ENCODE peak calls at places on chromosomes 13 and 19, in ten cellular contexts. One of them, this sample, is unnamed.

GRCh38 chr13:105118577-105118976 is 1416.9 kb downstream of the EFNB2 start:
- DNase-seq in cardiac muscle cell: no peak
- DNase-seq in T-helper 22 cell: no peak
- DNase-seq in left ventricle myocardium inferior: no peak
- DNase-seq in aorta: no peak
- DNase-seq in germinal center: no peak
- DNase-seq in sciatic nerve: no peak
- DNase-seq in IMR-90: no peak
- DNase-seq in GM04503: no peak
- DNase-seq in NCI-H187: no peak
- DNase-seq in this sample: no peak

GRCh38 chr19:13873776-13874515 is 3.0 kb upstream of the NANOS3 start:
- DNase-seq in T-helper 22 cell: no peak
- DNase-seq in left ventricle myocardium inferior: no peak
- DNase-seq in NCI-H187: no peak
- DNase-seq in aorta: no peak
- DNase-seq in germinal center: no peak
- DNase-seq in sciatic nerve: no peak
- DNase-seq in GM04503: no peak
- DNase-seq in cardiac muscle cell: no peak
- DNase-seq in IMR-90: no peak
- DNase-seq in this sample: no peak

GRCh38 chr13:45658586-45659235 is 43.2 kb upstream of the ERICH6B start:
- DNase-seq in cardiac muscle cell: peak
- DNase-seq in sciatic nerve: no peak
- DNase-seq in T-helper 22 cell: no peak
- DNase-seq in GM04503: peak
- DNase-seq in aorta: no peak
- DNase-seq in germinal center: no peak
- DNase-seq in IMR-90: peak
- DNase-seq in left ventricle myocardium inferior: no peak
- DNase-seq in NCI-H187: no peak
- DNase-seq in this sample: no peak

GRCh38 chr19:32387701-32388392 is 17.7 kb upstream of the DPY19L3 start:
- DNase-seq in T-helper 22 cell: no peak
- DNase-seq in left ventricle myocardium inferior: no peak
- DNase-seq in sciatic nerve: no peak
- DNase-seq in IMR-90: peak
- DNase-seq in GM04503: peak
- DNase-seq in germinal center: no peak
- DNase-seq in cardiac muscle cell: peak
- DNase-seq in aorta: peak
- DNase-seq in NCI-H187: no peak
- DNase-seq in this sample: no peak

GRCh38 chr13:99976502-99977115 is 5.0 kb upstream of the ZIC2 start:
- DNase-seq in germinal center: no peak
- DNase-seq in cardiac muscle cell: no peak
- DNase-seq in aorta: no peak
- DNase-seq in T-helper 22 cell: no peak
- DNase-seq in left ventricle myocardium inferior: no peak
- DNase-seq in sciatic nerve: no peak
- DNase-seq in NCI-H187: no peak
- DNase-seq in IMR-90: no peak
- DNase-seq in GM04503: no peak
- DNase-seq in this sample: no peak

GRCh38 chr13:20624213-20624612 is 57.3 kb downstream of the IFT88 start:
- DNase-seq in GM04503: no peak
- DNase-seq in germinal center: no peak
- DNase-seq in left ventricle myocardium inferior: no peak
- DNase-seq in sciatic nerve: no peak
- DNase-seq in aorta: no peak
- DNase-seq in cardiac muscle cell: no peak
- DNase-seq in T-helper 22 cell: no peak
- DNase-seq in NCI-H187: no peak
- DNase-seq in IMR-90: no peak
- DNase-seq in this sample: peak

GRCh38 chr13:40993987-40994386 is 25.1 kb downstream of the ELF1 start:
- DNase-seq in IMR-90: no peak
- DNase-seq in cardiac muscle cell: no peak
- DNase-seq in sciatic nerve: no peak
- DNase-seq in T-helper 22 cell: no peak
- DNase-seq in NCI-H187: no peak
- DNase-seq in GM04503: no peak
- DNase-seq in left ventricle myocardium inferior: no peak
- DNase-seq in aorta: no peak
- DNase-seq in germinal center: no peak
- DNase-seq in this sample: peak

GRCh38 chr19:48271531-48272151 is 1.8 kb downstream of the ZNF114 start:
- DNase-seq in NCI-H187: no peak
- DNase-seq in cardiac muscle cell: peak
- DNase-seq in IMR-90: peak
- DNase-seq in germinal center: peak
- DNase-seq in left ventricle myocardium inferior: peak
- DNase-seq in sciatic nerve: peak
- DNase-seq in aorta: peak
- DNase-seq in GM04503: no peak
- DNase-seq in T-helper 22 cell: no peak
- DNase-seq in this sample: peak

GRCh38 chr19:31529121-31529520 is 179.9 kb upstream of the TSHZ3 start:
- DNase-seq in sciatic nerve: no peak
- DNase-seq in IMR-90: no peak
- DNase-seq in GM04503: no peak
- DNase-seq in cardiac muscle cell: no peak
- DNase-seq in NCI-H187: no peak
- DNase-seq in germinal center: no peak
- DNase-seq in left ventricle myocardium inferior: no peak
- DNase-seq in aorta: no peak
- DNase-seq in T-helper 22 cell: no peak
- DNase-seq in this sample: no peak

GRCh38 chr19:37692956-37693660 is 26.5 kb downstream of the ZNF607 start:
- DNase-seq in left ventricle myocardium inferior: no peak
- DNase-seq in sciatic nerve: no peak
- DNase-seq in germinal center: no peak
- DNase-seq in T-helper 22 cell: no peak
- DNase-seq in cardiac muscle cell: peak
- DNase-seq in GM04503: no peak
- DNase-seq in NCI-H187: no peak
- DNase-seq in aorta: no peak
- DNase-seq in IMR-90: no peak
- DNase-seq in this sample: no peak

GRCh38 chr13:25397763-25398162 is 26.0 kb downstream of the ATP8A2 start:
- DNase-seq in aorta: no peak
- DNase-seq in IMR-90: no peak
- DNase-seq in left ventricle myocardium inferior: no peak
- DNase-seq in NCI-H187: no peak
- DNase-seq in germinal center: no peak
- DNase-seq in T-helper 22 cell: no peak
- DNase-seq in cardiac muscle cell: no peak
- DNase-seq in sciatic nerve: no peak
- DNase-seq in GM04503: no peak
- DNase-seq in this sample: no peak

GRCh38 chr19:38004100-38004504 is 97.1 kb downstream of the SIPA1L3 start:
- DNase-seq in NCI-H187: no peak
- DNase-seq in sciatic nerve: no peak
- DNase-seq in left ventricle myocardium inferior: no peak
- DNase-seq in cardiac muscle cell: peak
- DNase-seq in T-helper 22 cell: no peak
- DNase-seq in aorta: no peak
- DNase-seq in germinal center: no peak
- DNase-seq in GM04503: no peak
- DNase-seq in IMR-90: no peak
- DNase-seq in this sample: no peak

GRCh38 chr13:109698779-109699178 is 87.6 kb downstream of the IRS2 start:
- DNase-seq in IMR-90: peak
- DNase-seq in sciatic nerve: no peak
- DNase-seq in germinal center: no peak
- DNase-seq in T-helper 22 cell: no peak
- DNase-seq in GM04503: peak
- DNase-seq in aorta: no peak
- DNase-seq in NCI-H187: no peak
- DNase-seq in left ventricle myocardium inferior: no peak
- DNase-seq in cardiac muscle cell: peak
- DNase-seq in this sample: no peak

GRCh38 chr13:34151885-34152284 is 333.9 kb downstream of the RFC3 start:
- DNase-seq in cardiac muscle cell: no peak
- DNase-seq in GM04503: no peak
- DNase-seq in germinal center: no peak
- DNase-seq in IMR-90: no peak
- DNase-seq in T-helper 22 cell: no peak
- DNase-seq in aorta: no peak
- DNase-seq in left ventricle myocardium inferior: no peak
- DNase-seq in sciatic nerve: no peak
- DNase-seq in NCI-H187: no peak
- DNase-seq in this sample: no peak

GRCh38 chr19:42273407-42274064 is 4.5 kb downstream of the CIC start:
- DNase-seq in T-helper 22 cell: no peak
- DNase-seq in germinal center: no peak
- DNase-seq in GM04503: no peak
- DNase-seq in sciatic nerve: peak
- DNase-seq in cardiac muscle cell: no peak
- DNase-seq in NCI-H187: no peak
- DNase-seq in left ventricle myocardium inferior: no peak
- DNase-seq in aorta: peak
- DNase-seq in IMR-90: no peak
- DNase-seq in this sample: no peak

GRCh38 chr19:31312004-31312403 is 37.2 kb downstream of the TSHZ3 start:
- DNase-seq in sciatic nerve: no peak
- DNase-seq in cardiac muscle cell: peak
- DNase-seq in T-helper 22 cell: no peak
- DNase-seq in GM04503: peak
- DNase-seq in IMR-90: peak
- DNase-seq in aorta: no peak
- DNase-seq in left ventricle myocardium inferior: no peak
- DNase-seq in germinal center: no peak
- DNase-seq in NCI-H187: no peak
- DNase-seq in this sample: no peak

GRCh38 chr13:106532111-106532929 is 3.1 kb downstream of the EFNB2 start:
- DNase-seq in IMR-90: peak
- DNase-seq in left ventricle myocardium inferior: no peak
- DNase-seq in germinal center: no peak
- DNase-seq in NCI-H187: no peak
- DNase-seq in cardiac muscle cell: peak
- DNase-seq in aorta: no peak
- DNase-seq in T-helper 22 cell: no peak
- DNase-seq in sciatic nerve: no peak
- DNase-seq in GM04503: no peak
- DNase-seq in this sample: no peak

GRCh38 chr19:49847731-49848696 is 2.9 kb upstream of the PTOV1 start:
- DNase-seq in sciatic nerve: no peak
- DNase-seq in cardiac muscle cell: peak
- DNase-seq in left ventricle myocardium inferior: no peak
- DNase-seq in aorta: no peak
- DNase-seq in IMR-90: peak
- DNase-seq in GM04503: peak
- DNase-seq in germinal center: no peak
- DNase-seq in T-helper 22 cell: no peak
- DNase-seq in NCI-H187: no peak
- DNase-seq in this sample: no peak

GRCh38 chr19:10206226-10206873 is 11.6 kb upstream of the DNMT1 start:
- DNase-seq in left ventricle myocardium inferior: no peak
- DNase-seq in IMR-90: peak
- DNase-seq in T-helper 22 cell: no peak
- DNase-seq in germinal center: no peak
- DNase-seq in sciatic nerve: no peak
- DNase-seq in cardiac muscle cell: peak
- DNase-seq in NCI-H187: no peak
- DNase-seq in aorta: no peak
- DNase-seq in GM04503: no peak
- DNase-seq in this sample: no peak

GRCh38 chr19:34667349-34668076 is 9.4 kb downstream of the SCGB2B2 start:
- DNase-seq in germinal center: no peak
- DNase-seq in sciatic nerve: no peak
- DNase-seq in T-helper 22 cell: no peak
- DNase-seq in left ventricle myocardium inferior: no peak
- DNase-seq in aorta: peak
- DNase-seq in NCI-H187: no peak
- DNase-seq in IMR-90: peak
- DNase-seq in cardiac muscle cell: peak
- DNase-seq in GM04503: no peak
- DNase-seq in this sample: peak

GRCh38 chr19:36973844-36974195 is 57.7 kb downstream of the ZNF568 start:
- DNase-seq in sciatic nerve: no peak
- DNase-seq in IMR-90: no peak
- DNase-seq in NCI-H187: no peak
- DNase-seq in germinal center: no peak
- DNase-seq in aorta: no peak
- DNase-seq in T-helper 22 cell: no peak
- DNase-seq in left ventricle myocardium inferior: no peak
- DNase-seq in cardiac muscle cell: no peak
- DNase-seq in GM04503: no peak
- DNase-seq in this sample: no peak

GRCh38 chr13:23934481-23934880 is 37.2 kb upstream of the C1QTNF9B start:
- DNase-seq in aorta: no peak
- DNase-seq in GM04503: no peak
- DNase-seq in cardiac muscle cell: no peak
- DNase-seq in IMR-90: peak
- DNase-seq in NCI-H187: no peak
- DNase-seq in germinal center: no peak
- DNase-seq in left ventricle myocardium inferior: no peak
- DNase-seq in sciatic nerve: no peak
- DNase-seq in T-helper 22 cell: no peak
- DNase-seq in this sample: no peak

GRCh38 chr19:55369651-55370304 is 485 bp downstream of the IL11 start:
- DNase-seq in IMR-90: peak
- DNase-seq in left ventricle myocardium inferior: no peak
- DNase-seq in aorta: no peak
- DNase-seq in NCI-H187: no peak
- DNase-seq in T-helper 22 cell: no peak
- DNase-seq in cardiac muscle cell: peak
- DNase-seq in sciatic nerve: no peak
- DNase-seq in GM04503: peak
- DNase-seq in germinal center: peak
- DNase-seq in this sample: peak

GRCh38 chr13:82011355-82011754 is 1670.4 kb upstream of the SPRY2 start:
- DNase-seq in sciatic nerve: no peak
- DNase-seq in NCI-H187: no peak
- DNase-seq in GM04503: no peak
- DNase-seq in IMR-90: no peak
- DNase-seq in aorta: no peak
- DNase-seq in germinal center: no peak
- DNase-seq in T-helper 22 cell: no peak
- DNase-seq in cardiac muscle cell: no peak
- DNase-seq in left ventricle myocardium inferior: no peak
- DNase-seq in this sample: peak

GRCh38 chr13:45101327-45102018 is 18.8 kb upstream of the GTF2F2 start:
- DNase-seq in aorta: no peak
- DNase-seq in T-helper 22 cell: no peak
- DNase-seq in IMR-90: no peak
- DNase-seq in sciatic nerve: no peak
- DNase-seq in NCI-H187: no peak
- DNase-seq in left ventricle myocardium inferior: no peak
- DNase-seq in cardiac muscle cell: no peak
- DNase-seq in germinal center: no peak
- DNase-seq in GM04503: no peak
- DNase-seq in this sample: no peak

GRCh38 chr19:49786432-49786831 is 19.6 kb downstream of the AP2A1 start:
- DNase-seq in sciatic nerve: no peak
- DNase-seq in germinal center: no peak
- DNase-seq in left ventricle myocardium inferior: no peak
- DNase-seq in aorta: no peak
- DNase-seq in NCI-H187: no peak
- DNase-seq in GM04503: peak
- DNase-seq in IMR-90: peak
- DNase-seq in T-helper 22 cell: no peak
- DNase-seq in cardiac muscle cell: peak
- DNase-seq in this sample: no peak

GRCh38 chr13:88429862-88430261 is 758.7 kb downstream of the SLITRK5 start:
- DNase-seq in left ventricle myocardium inferior: no peak
- DNase-seq in sciatic nerve: no peak
- DNase-seq in aorta: no peak
- DNase-seq in GM04503: no peak
- DNase-seq in NCI-H187: no peak
- DNase-seq in cardiac muscle cell: no peak
- DNase-seq in IMR-90: no peak
- DNase-seq in germinal center: no peak
- DNase-seq in T-helper 22 cell: no peak
- DNase-seq in this sample: no peak